ENCODE peak calls at places on chromosomes 6 and 20, in eight cellular contexts. J, H, T, Q, R, V, K and Y are unnamed samples.

GRCh38 chr6:9499709-9500108 is 915.2 kb downstream of the TFAP2A start:
- DNase-seq in T (no peak), H (no peak), Q (no peak), V (no peak), K (no peak), R (no peak), J (no peak), Y (no peak)

GRCh38 chr6:37188962-37189510 is 19.1 kb downstream of the PIM1 start:
- DNase-seq in K (no peak), T (no peak), J (no peak), Q (no peak), V (no peak), H (no peak), R (no peak), Y (no peak)

GRCh38 chr6:26140254-26140966 is 53.2 kb downstream of the HFE start:
- DNase-seq in R (no peak), H (no peak), J (no peak), K (no peak), T (no peak), Q (no peak), V (no peak), Y (no peak)

GRCh38 chr20:59772373-59772705 is 161.1 kb downstream of the SYCP2 start:
- DNase-seq in Q (peak), J (no peak), V (no peak), K (no peak), R (no peak), H (no peak), T (no peak), Y (peak)

GRCh38 chr20:36098364-36098763 is 56.2 kb upstream of the EPB41L1 start:
- DNase-seq in T (no peak), K (no peak), V (peak), J (no peak), Q (no peak), R (no peak), H (no peak), Y (no peak)

GRCh38 chr20:10622657-10623418 is 51.0 kb downstream of the JAG1 start:
- DNase-seq in Q (no peak), V (no peak), K (no peak), T (no peak), R (no peak), H (no peak), J (no peak), Y (no peak)

GRCh38 chr20:22821826-22822225 is 213.3 kb upstream of the SSTR4 start:
- DNase-seq in Q (no peak), H (no peak), V (no peak), J (no peak), K (no peak), R (no peak), T (no peak), Y (no peak)

GRCh38 chr6:168537485-168537884 is 96.5 kb downstream of the SMOC2 start:
- DNase-seq in K (no peak), J (no peak), Q (no peak), R (no peak), V (no peak), H (no peak), T (no peak), Y (no peak)

GRCh38 chr20:51500936-51501335 is 41.6 kb downstream of the NFATC2 start:
- DNase-seq in Q (no peak), R (no peak), K (no peak), V (no peak), H (no peak), T (peak), J (no peak), Y (peak)

GRCh38 chr6:45609141-45609638 is 231.5 kb upstream of the SUPT3H start:
- DNase-seq in J (no peak), H (no peak), R (peak), K (no peak), Q (no peak), V (no peak), T (no peak), Y (no peak)

GRCh38 chr6:45655630-45656422 is 278.1 kb upstream of the SUPT3H start:
- DNase-seq in H (no peak), K (no peak), Q (no peak), R (peak), J (no peak), T (no peak), V (no peak), Y (no peak)

GRCh38 chr20:18272451-18272850 is 15.9 kb upstream of the ZNF133 start:
- DNase-seq in R (no peak), H (no peak), J (no peak), V (no peak), K (no peak), T (no peak), Q (no peak), Y (no peak)

GRCh38 chr6:73782911-73783310 is 86.9 kb downstream of the CD109 start:
- DNase-seq in K (no peak), T (no peak), H (no peak), V (no peak), Q (no peak), R (peak), J (no peak), Y (no peak)

GRCh38 chr20:15942130-15942529 is 631.1 kb downstream of the KIF16B start:
- DNase-seq in J (no peak), K (no peak), V (no peak), T (no peak), R (peak), H (no peak), Q (no peak), Y (no peak)

GRCh38 chr20:62599216-62600110 is 42.8 kb upstream of the SLCO4A1 start:
- DNase-seq in R (no peak), V (no peak), K (no peak), H (no peak), J (no peak), Q (no peak), T (no peak), Y (no peak)

GRCh38 chr6:152364846-152365245 is 272.3 kb downstream of the SYNE1 start:
- DNase-seq in R (no peak), Q (no peak), J (no peak), H (no peak), T (no peak), K (no peak), V (no peak), Y (no peak)

GRCh38 chr6:90938116-90938515 is 351.2 kb upstream of the MAP3K7 start:
- DNase-seq in V (no peak), J (no peak), H (no peak), Q (no peak), T (no peak), K (no peak), R (peak), Y (no peak)

GRCh38 chr6:16966821-16967817 is 134.7 kb upstream of the STMND1 start:
- DNase-seq in K (peak), J (no peak), H (no peak), R (no peak), V (no peak), Q (no peak), T (no peak), Y (no peak)

GRCh38 chr6:23659125-23659524 is 466.9 kb upstream of the NRSN1 start:
- DNase-seq in V (no peak), J (no peak), K (no peak), H (peak), R (no peak), T (no peak), Q (no peak), Y (no peak)

GRCh38 chr6:139081485-139081884 is 52.9 kb downstream of the ABRACL start:
- DNase-seq in J (no peak), R (no peak), H (no peak), V (no peak), K (no peak), T (no peak), Q (no peak), Y (no peak)

GRCh38 chr6:99611148-99611547 is 4.5 kb downstream of the PRDM13 start:
- DNase-seq in Q (no peak), R (no peak), H (no peak), K (no peak), V (no peak), T (no peak), J (no peak), Y (no peak)

GRCh38 chr6:41774841-41775240 is 4.9 kb downstream of the FRS3 start:
- DNase-seq in V (no peak), R (no peak), Q (no peak), H (no peak), T (no peak), K (no peak), J (no peak), Y (no peak)

GRCh38 chr20:59598625-59599310 is 5.6 kb upstream of the PHACTR3 start:
- DNase-seq in V (peak), T (peak), Q (no peak), H (peak), R (no peak), K (no peak), J (peak), Y (no peak)

GRCh38 chr6:2632368-2632767 is 118.4 kb downstream of the MYLK4 start:
- DNase-seq in R (no peak), J (no peak), Q (peak), T (no peak), K (no peak), V (no peak), H (no peak), Y (no peak)